ENCODE peak calls at places on chromosomes 1 and 21, in seven cellular contexts. U, N, O, J, T, A and X are unnamed samples.

GRCh38 chr1:78543941-78544630 is 53.3 kb downstream of the PTGFR start:
- DNase-seq in A (no peak), N (no peak), J (no peak), O (no peak), U (no peak), T (peak), X (no peak)

GRCh38 chr1:156858959-156859522 is at the start of gene INSRR:
- DNase-seq in T (peak), O (no peak), J (no peak), A (no peak), N (peak), U (no peak), X (no peak)

GRCh38 chr1:181134543-181135461 is 46.3 kb downstream of the IER5 start:
- DNase-seq in U (peak), J (no peak), T (peak), N (peak), O (peak), A (peak), X (no peak)

GRCh38 chr1:159941867-159942560 is 3.4 kb downstream of the IGSF9 start:
- DNase-seq in N (peak), T (no peak), O (no peak), J (no peak), U (no peak), A (no peak), X (no peak)

GRCh38 chr21:35048706-35049617 is at the start of gene RUNX1:
- DNase-seq in J (peak), T (peak), U (peak), A (no peak), N (no peak), O (peak), X (peak)

GRCh38 chr1:198361373-198361772 is 179.1 kb downstream of the ATP6V1G3 start:
- DNase-seq in T (no peak), U (no peak), J (no peak), A (no peak), N (no peak), O (no peak), X (no peak)

GRCh38 chr1:23577056-23577985 is 18.0 kb upstream of the ID3 start:
- DNase-seq in A (no peak), J (peak), U (peak), T (peak), N (no peak), O (peak), X (peak)

GRCh38 chr1:86788300-86789206 is 84.2 kb downstream of the SH3GLB1 start:
- DNase-seq in T (peak), N (no peak), A (no peak), J (no peak), O (peak), U (no peak), X (no peak)

GRCh38 chr1:63087966-63088365 is 234.4 kb upstream of the FOXD3 start:
- DNase-seq in T (no peak), U (no peak), A (no peak), O (no peak), J (no peak), N (peak), X (no peak)

GRCh38 chr21:41171210-41171609 is 3.2 kb downstream of the BACE2 start:
- DNase-seq in A (no peak), N (no peak), O (no peak), T (no peak), U (no peak), J (peak), X (no peak)

GRCh38 chr1:152473887-152474537 is 36.6 kb upstream of the LCE5A start:
- DNase-seq in J (no peak), U (no peak), O (no peak), A (no peak), N (no peak), T (no peak), X (no peak)

GRCh38 chr1:214473392-214473791 is 78.0 kb downstream of the PTPN14 start:
- DNase-seq in N (no peak), O (no peak), A (no peak), T (peak), J (no peak), U (no peak), X (no peak)

GRCh38 chr21:14987370-14988170 is 77.2 kb downstream of the NRIP1 start:
- DNase-seq in N (no peak), T (no peak), A (no peak), J (no peak), U (no peak), O (no peak), X (no peak)

GRCh38 chr1:116833655-116834054 is 76.1 kb upstream of the PTGFRN start:
- DNase-seq in O (no peak), N (no peak), A (no peak), J (no peak), T (no peak), U (no peak), X (no peak)

GRCh38 chr1:220769205-220769604 is 17.5 kb upstream of the MTARC1 start:
- DNase-seq in A (no peak), O (no peak), T (no peak), U (no peak), N (no peak), J (no peak), X (no peak)

GRCh38 chr1:37628026-37628556 is 6.6 kb downstream of the RSPO1 start:
- DNase-seq in J (no peak), O (no peak), U (peak), N (no peak), T (no peak), A (no peak), X (no peak)

GRCh38 chr1:39687243-39687642 is 4.0 kb downstream of the HPCAL4 start:
- DNase-seq in N (no peak), U (no peak), J (no peak), A (no peak), O (no peak), T (no peak), X (no peak)

GRCh38 chr21:35528109-35529042 is 479.3 kb upstream of the RUNX1 start:
- DNase-seq in U (no peak), J (peak), T (no peak), A (peak), N (no peak), O (no peak), X (no peak)

GRCh38 chr1:89725016-89725380 is 92.1 kb downstream of the LRRC8C start:
- DNase-seq in O (no peak), A (no peak), U (no peak), J (peak), T (peak), N (no peak), X (no peak)

GRCh38 chr1:93446837-93447451 is 974 bp upstream of the FNBP1L start:
- DNase-seq in U (no peak), J (no peak), A (peak), O (no peak), T (no peak), N (no peak), X (no peak)

GRCh38 chr1:160641323-160642280 is 5.2 kb downstream of the SLAMF1 start:
- DNase-seq in O (no peak), J (no peak), A (no peak), T (no peak), U (no peak), N (no peak), X (no peak)